ENCODE peak calls at places on chromosomes 4 and X, in eight cellular contexts. O is fibroblast of the aortic adventitia; Q is activated T-cell treated with anti-CD3 and anti-CD28 coated beads for 1 hour; F is iPS DF 19.7; G is GM10248; S is stimulated activated CD4-positive, alpha-beta T cell treated with anti-CD3 and anti-CD28 coated beads, Interleukin-4, amount 100 ng/mL, for 24 hours; B is GM23248; C is mucosa of descending colon. V is an unnamed sample.

GRCh38 chr4:147425019-147425418 is 55.9 kb upstream of the EDNRA start:
- DNase-seq in C (no peak), O (peak; percentile 25), B (peak; percentile 60), Q (no peak), S (no peak), F (no peak), G (no peak), V (no peak)

GRCh38 chr4:77821775-77822174 is 2.6 kb upstream of the CNOT6L start:
- DNase-seq in Q (no peak), C (no peak), B (no peak), O (no peak), F (no peak), G (no peak), S (peak; percentile 54), V (no peak)

GRCh38 chrX:3221643-3222042 is 124.8 kb downstream of the MXRA5 start:
- DNase-seq in S (no peak), G (no peak), C (no peak), Q (no peak), B (no peak), F (no peak), O (no peak), V (peak; percentile 4)

GRCh38 chrX:112477653-112478052 is 202.1 kb downstream of the LHFPL1 start:
- DNase-seq in O (no peak), Q (no peak), S (no peak), F (no peak), C (no peak), G (no peak), B (no peak), V (no peak)

GRCh38 chrX:44903842-44904530 is 31.0 kb downstream of the KDM6A start:
- DNase-seq in F (no peak), C (no peak), G (no peak), B (peak; percentile 3), S (no peak), Q (no peak), O (no peak), V (no peak)

GRCh38 chr4:131348258-131348657 is 1800.8 kb upstream of the PCDH10 start:
- DNase-seq in F (no peak), S (no peak), G (peak; percentile 27), O (no peak), Q (no peak), C (no peak), B (no peak), V (no peak)

GRCh38 chrX:28586891-28587635 is at the start of gene IL1RAPL1:
- DNase-seq in O (peak; percentile 75), G (no peak), B (peak; percentile 38), F (no peak), Q (no peak), C (no peak), S (no peak), V (no peak)

GRCh38 chr4:105719214-105719613 is 10.6 kb downstream of the GSTCD start:
- DNase-seq in Q (no peak), G (no peak), B (no peak), S (no peak), O (no peak), F (no peak), C (no peak), V (no peak)

GRCh38 chr4:188403272-188403671 is 264.0 kb downstream of the TRIML1 start:
- DNase-seq in O (no peak), Q (no peak), F (peak; percentile 42), C (no peak), B (no peak), G (no peak), S (no peak), V (no peak)

GRCh38 chr4:45072981-45073380 is 346.6 kb upstream of the GNPDA2 start:
- DNase-seq in Q (no peak), C (no peak), S (no peak), B (no peak), G (no peak), O (no peak), F (no peak), V (no peak)

GRCh38 chr4:74114234-74114633 is 15.2 kb upstream of the CXCL2 start:
- DNase-seq in O (peak; percentile 81), C (no peak), F (no peak), S (no peak), B (peak; percentile 92), G (no peak), Q (no peak), V (no peak)

GRCh38 chrX:12657881-12658280 is 133.3 kb upstream of the PRPS2 start:
- DNase-seq in B (no peak), S (no peak), O (no peak), Q (no peak), F (no peak), G (peak; percentile 5), C (no peak), V (no peak)

GRCh38 chr4:10640535-10641159 is 43.9 kb downstream of the CLNK start:
- DNase-seq in S (no peak), B (no peak), O (peak; percentile 39), F (no peak), C (no peak), Q (no peak), G (no peak), V (no peak)

GRCh38 chr4:180949825-180950224 is 1293.4 kb upstream of the TENM3 start:
- DNase-seq in Q (no peak), O (no peak), F (no peak), G (no peak), S (no peak), B (no peak), C (no peak), V (no peak)

GRCh38 chr4:79869597-79870336 is 203.3 kb downstream of the ANTXR2 start:
- DNase-seq in C (no peak), Q (no peak), S (no peak), B (no peak), G (no peak), F (no peak), O (no peak), V (no peak)

GRCh38 chrX:88735835-88736234 is 11.2 kb upstream of the CPXCR1 start:
- DNase-seq in C (no peak), F (no peak), O (no peak), G (no peak), B (no peak), Q (no peak), S (no peak), V (no peak)

V was measured in coronary artery.